ENCODE peak calls at places on chromosome 6, in five cellular contexts. R is heart left ventricle, E is prostate gland, V is esophagus muscularis mucosa, Y is tibial artery. D is an unnamed sample.

GRCh38 chr6:139334791-139335446 is 39.5 kb downstream of the CITED2 start:
- DNase-seq in V (no peak), Y (no peak), R (no peak), E (no peak), D (no peak)

GRCh38 chr6:35311390-35312075 is 13.9 kb downstream of the DEF6 start:
- DNase-seq in Y (no peak), E (no peak), R (no peak), V (peak; percentile 84), D (no peak)

GRCh38 chr6:87718662-87719433 is 16.8 kb upstream of the AKIRIN2 start:
- DNase-seq in Y (no peak), V (no peak), E (no peak), R (no peak), D (no peak)

GRCh38 chr6:161128680-161129196 is 137.2 kb downstream of the MAP3K4 start:
- DNase-seq in Y (no peak), R (no peak), E (no peak), V (no peak), D (no peak)

GRCh38 chr6:33008944-33009861 is at the start of gene HLA-DOA:
- DNase-seq in R (peak; percentile 22), E (no peak), V (no peak), Y (no peak), D (no peak)

GRCh38 chr6:15077964-15078363 is 167.9 kb upstream of the JARID2 start:
- DNase-seq in R (no peak), Y (no peak), E (no peak), V (no peak), D (no peak)

GRCh38 chr6:145546265-145546664 is 189.1 kb downstream of the EPM2A start:
- DNase-seq in E (no peak), Y (no peak), R (no peak), V (no peak), D (no peak)

GRCh38 chr6:34791164-34791841 is 580 bp upstream of the BLTP3A start:
- DNase-seq in V (peak; percentile 91), R (peak; percentile 63), Y (peak; percentile 68), E (peak; percentile 47), D (peak; percentile 64)

GRCh38 chr6:38068854-38069253 is 249.3 kb downstream of the ZFAND3 start:
- DNase-seq in R (no peak), Y (no peak), V (no peak), E (peak; percentile 13), D (no peak)

GRCh38 chr6:38997128-38997761 is 51.3 kb upstream of the GLP1R start:
- DNase-seq in Y (no peak), R (peak; percentile 24), E (no peak), V (no peak), D (peak; percentile 26)

GRCh38 chr6:148972481-148972880 is 225.7 kb downstream of the UST start:
- DNase-seq in V (peak; percentile 72), Y (no peak), E (peak; percentile 22), R (no peak), D (no peak)

GRCh38 chr6:76697585-76697984 is 625.1 kb upstream of the IMPG1 start:
- DNase-seq in V (no peak), Y (no peak), R (no peak), E (no peak), D (no peak)

GRCh38 chr6:138285800-138286199 is 67.5 kb upstream of the PBOV1 start:
- DNase-seq in E (no peak), V (no peak), R (no peak), Y (no peak), D (no peak)

GRCh38 chr6:111769365-111770127 is 103.7 kb downstream of the FYN start:
- DNase-seq in V (no peak), R (no peak), Y (no peak), E (no peak), D (no peak)

GRCh38 chr6:2127484-2127911 is 117.9 kb downstream of the GMDS start:
- DNase-seq in R (peak; percentile 61), Y (peak; percentile 82), V (no peak), E (peak; percentile 12), D (peak; percentile 55)

GRCh38 chr6:21935561-21936028 is 342.0 kb downstream of the SOX4 start:
- DNase-seq in E (no peak), R (no peak), V (no peak), Y (no peak), D (no peak)

GRCh38 chr6:15495375-15495901 is 167.4 kb downstream of the DTNBP1 start:
- DNase-seq in Y (peak; percentile 69), V (no peak), R (peak; percentile 84), E (no peak), D (peak; percentile 77)

GRCh38 chr6:2857580-2858337 is 16.1 kb upstream of the SERPINB1 start:
- DNase-seq in Y (no peak), E (no peak), R (peak; percentile 64), V (peak; percentile 90), D (peak; percentile 54)

GRCh38 chr6:27448456-27448855 is 24.4 kb downstream of the ZNF184 start:
- DNase-seq in R (no peak), E (no peak), Y (no peak), V (no peak), D (no peak)

GRCh38 chr6:101344885-101345284 is 48.6 kb upstream of the GRIK2 start:
- DNase-seq in R (no peak), V (no peak), Y (no peak), E (no peak), D (no peak)

GRCh38 chr6:151762817-151763216 is 44.7 kb upstream of the ESR1 start:
- DNase-seq in Y (no peak), R (no peak), E (no peak), V (no peak), D (no peak)

GRCh38 chr6:162554531-162554930 is 173.0 kb downstream of the PRKN start:
- DNase-seq in Y (no peak), R (no peak), V (peak; percentile 37), E (no peak), D (no peak)

GRCh38 chr6:170273681-170274080 is 17.2 kb downstream of the DLL1 start:
- DNase-seq in V (no peak), E (no peak), R (peak; percentile 3), Y (no peak), D (no peak)

GRCh38 chr6:170271771-170272314 is 19.0 kb downstream of the DLL1 start:
- DNase-seq in Y (no peak), E (no peak), R (peak; percentile 56), V (no peak), D (no peak)

GRCh38 chr6:170270984-170271593 is 19.8 kb downstream of the DLL1 start:
- DNase-seq in R (peak; percentile 19), Y (no peak), E (no peak), V (no peak), D (no peak)

GRCh38 chr6:170273191-170273590 is 17.7 kb downstream of the DLL1 start:
- DNase-seq in V (no peak), R (peak; percentile 7), E (no peak), Y (no peak), D (no peak)

DNA sequence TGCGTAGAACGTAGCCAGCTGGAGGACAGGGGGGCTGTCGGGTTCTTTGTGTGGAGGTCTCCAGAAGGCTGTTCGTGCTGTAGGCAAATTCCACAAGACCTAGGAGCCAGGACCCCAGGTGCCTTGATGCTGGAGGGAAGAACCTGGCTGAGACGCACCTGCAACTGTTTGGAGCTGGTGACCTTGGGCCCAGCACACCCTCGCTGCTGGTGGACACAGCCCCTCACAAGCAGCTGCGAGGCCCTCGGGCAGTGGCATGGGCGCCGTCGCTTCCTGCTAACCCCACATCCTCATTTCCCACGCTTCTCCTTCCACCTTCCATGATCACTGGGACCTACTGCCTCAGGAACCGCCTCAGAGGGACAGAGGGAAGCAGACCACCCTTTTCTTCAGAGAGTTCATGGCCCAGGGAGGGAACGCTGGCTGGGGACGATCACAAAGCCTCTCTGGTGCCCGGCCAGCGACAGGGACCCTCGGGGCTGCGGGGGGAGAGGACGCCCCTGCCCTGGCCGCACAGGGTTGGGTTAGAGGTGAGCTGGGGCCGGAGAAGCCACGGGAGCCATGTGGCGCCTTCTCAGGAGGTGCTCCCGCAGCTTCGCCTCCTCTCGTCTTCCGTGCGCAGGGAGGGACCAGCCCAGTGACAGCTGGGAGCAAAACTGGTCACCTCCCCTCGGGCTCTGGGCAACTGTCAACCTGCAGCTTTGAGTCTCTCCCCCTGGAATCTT is 18.4 kb downstream of the DLL1 start:
- DNase-seq in E (no peak), Y (no peak), V (no peak), R (peak; percentile 20), D (no peak)
- H3K4me3 ChIP-seq in E (no peak overlapping the region), Y (no peak overlapping the region), V (no peak overlapping the region), R (no peak overlapping the region), D (peak overlapping the region; percentile 27)

DNA sequence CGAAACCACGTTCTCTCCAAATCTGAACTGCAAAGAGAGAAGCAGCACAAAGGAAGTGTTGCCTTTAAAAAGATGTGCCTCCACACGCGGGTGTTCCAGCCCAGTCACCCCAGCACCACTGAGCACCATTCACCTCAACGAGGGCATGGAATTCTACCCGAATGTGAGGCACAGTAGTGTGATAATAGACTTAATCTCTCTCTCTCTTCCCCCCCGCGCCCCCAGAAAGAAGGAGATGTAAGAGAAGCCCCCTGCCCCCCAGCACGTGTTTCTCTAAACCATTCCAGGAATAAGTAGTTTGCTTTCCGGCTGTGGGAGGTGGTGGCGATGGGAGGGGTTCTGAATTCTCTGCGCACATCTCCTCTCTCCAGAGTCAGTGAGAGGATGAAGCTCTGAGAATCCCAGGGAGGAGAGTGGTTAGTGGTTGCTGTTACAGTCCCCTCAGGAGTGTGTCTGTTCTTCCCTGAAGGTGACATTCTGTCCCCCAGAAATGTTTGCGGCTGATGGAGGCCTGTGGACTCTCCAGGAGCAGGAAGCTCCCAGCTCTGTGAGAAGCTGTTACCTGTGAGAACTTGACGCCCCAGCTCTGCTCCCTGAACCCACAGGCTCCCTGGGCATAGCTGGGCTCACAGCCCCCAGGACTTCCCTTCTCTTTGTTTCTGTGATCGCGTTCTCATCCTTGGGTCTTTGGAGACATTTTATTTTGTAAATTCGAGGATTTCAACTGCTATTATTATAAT is 23.5 kb upstream of the IRF4 start:
- DNase-seq in E (no peak), R (no peak), Y (peak; percentile 53), V (no peak), D (no peak)
- H3K9me3 ChIP-seq in E (no peaks in the 10 kb centered on the region), R (no peaks in the 10 kb centered on the region), Y (no peaks in the 10 kb centered on the region), V (no peaks in the 10 kb centered on the region), D (peaks cover 13% of the 10 kb centered on the region)

GRCh38 chr6:36873612-36874011 is 991 bp downstream of the PPIL1 start:
- DNase-seq in E (no peak), R (no peak), Y (no peak), V (no peak), D (no peak)

GRCh38 chr6:36871686-36872085 is 2.9 kb downstream of the PPIL1 start:
- DNase-seq in E (no peak), Y (no peak), V (no peak), R (no peak), D (no peak)

GRCh38 chr6:36874016-36874442 is 574 bp downstream of the PPIL1 start:
- DNase-seq in R (no peak), E (no peak), Y (no peak), V (no peak), D (no peak)

GRCh38 chr6:36874443-36875249 is at the start of gene PPIL1:
- DNase-seq in V (peak; percentile 96), Y (peak; percentile 87), R (peak; percentile 89), E (peak; percentile 75), D (peak; percentile 78)

DNA sequence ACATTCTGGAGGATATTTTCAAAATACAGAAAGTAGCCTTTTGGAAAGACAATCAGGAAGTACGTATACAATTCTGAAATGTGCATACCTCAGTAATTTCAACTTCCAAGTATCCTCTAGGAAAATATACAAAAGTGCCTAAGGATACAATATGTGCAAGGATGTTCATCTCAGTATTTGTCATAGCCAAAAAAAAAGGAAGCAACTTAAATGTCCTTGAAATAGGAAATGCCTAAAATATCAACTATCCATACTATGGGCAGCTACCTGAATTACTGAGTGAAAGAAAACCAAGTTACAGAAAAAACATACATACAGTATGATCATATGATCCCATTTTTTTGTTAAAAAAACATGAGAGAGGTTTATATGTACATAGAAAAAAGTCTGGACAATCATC is 1.5 kb downstream of the PPIL1 start:
- DNase-seq in Y (no peak), R (no peak), V (no peak), E (no peak), D (no peak)
- H3K4me3 ChIP-seq in Y (no peak overlapping the region), R (no peak overlapping the region), V (no peak overlapping the region), E (no peak overlapping the region), D (peak overlapping the region; percentile 88)

GRCh38 chr6:164825386-164825785 is 484.0 kb downstream of the C6orf118 start:
- DNase-seq in V (no peak), Y (no peak), E (no peak), R (no peak), D (no peak)
- H3K9me3 ChIP-seq in V (no peaks in the 10 kb centered on the region), Y (no peaks in the 10 kb centered on the region), E (no peaks in the 10 kb centered on the region), R (no peaks in the 10 kb centered on the region), D (no peaks in the 10 kb centered on the region)

D was measured in left ventricle myocardium inferior.